ENCODE peak calls at places on chromosome 1, in six cellular contexts. K is BE2C, Q is tibial artery, C is PC-3, D is HFF-Myc, T is MM.1S. L is an unnamed sample.

GRCh38 chr1:41330588-41331545 is 30.4 kb upstream of the FOXO6 start:
- DNase-seq in C (no peak), Q (no peak), D (no peak), T (no peak), K (no peak), L (no peak)

GRCh38 chr1:67339623-67340343 is 32.1 kb downstream of the IL12RB2 start:
- DNase-seq in D (peak; percentile 21), Q (no peak), C (peak; percentile 76), K (no peak), T (peak; percentile 55), L (no peak)

GRCh38 chr1:205204552-205204951 is 7.0 kb downstream of the DSTYK start:
- DNase-seq in C (no peak), K (no peak), Q (no peak), T (no peak), D (no peak), L (no peak)

GRCh38 chr1:54335396-54336056 is 70.7 kb downstream of the SSBP3 start:
- DNase-seq in D (peak; percentile 94), K (no peak), T (no peak), Q (peak; percentile 78), C (peak; percentile 33), L (no peak)

GRCh38 chr1:39692152-39693064 is 1.2 kb upstream of the HPCAL4 start:
- DNase-seq in T (no peak), K (no peak), C (no peak), D (no peak), Q (no peak), L (no peak)

GRCh38 chr1:156104065-156104810 is 10.3 kb upstream of the LMNA start:
- DNase-seq in D (peak; percentile 90), K (peak; percentile 76), T (no peak), Q (peak; percentile 84), C (peak; percentile 62), L (peak; percentile 81)

GRCh38 chr1:90717665-90718410 is 736 bp upstream of the BARHL2 start:
- DNase-seq in T (no peak), Q (no peak), D (no peak), K (no peak), C (no peak), L (no peak)

GRCh38 chr1:22296701-22297591 is 154.0 kb upstream of the WNT4 start:
- DNase-seq in C (peak; percentile 14), K (no peak), T (no peak), D (peak; percentile 26), Q (no peak), L (no peak)

GRCh38 chr1:219313961-219314360 is 140.3 kb downstream of the LYPLAL1 start:
- DNase-seq in K (no peak), Q (no peak), C (no peak), D (no peak), T (no peak), L (no peak)

GRCh38 chr1:65332821-65333220 is 23.5 kb downstream of the DNAJC6 start:
- DNase-seq in C (no peak), D (no peak), T (no peak), K (no peak), Q (no peak), L (no peak)

GRCh38 chr1:108803548-108803947 is 53.3 kb downstream of the AKNAD1 start:
- DNase-seq in T (no peak), K (no peak), D (no peak), Q (no peak), C (no peak), L (no peak)

GRCh38 chr1:210328746-210329488 is at the start of gene HHAT:
- DNase-seq in T (peak; percentile 91), D (no peak), C (peak; percentile 86), Q (peak; percentile 68), K (peak; percentile 77), L (no peak)

GRCh38 chr1:27405074-27405473 is 12.7 kb downstream of the GPR3 start:
- DNase-seq in K (no peak), D (no peak), C (no peak), Q (no peak), T (no peak), L (no peak)

GRCh38 chr1:17010601-17011438 is 908 bp downstream of the ATP13A2 start:
- DNase-seq in D (no peak), Q (peak; percentile 55), T (no peak), C (peak; percentile 61), K (peak; percentile 41), L (no peak)

DNA sequence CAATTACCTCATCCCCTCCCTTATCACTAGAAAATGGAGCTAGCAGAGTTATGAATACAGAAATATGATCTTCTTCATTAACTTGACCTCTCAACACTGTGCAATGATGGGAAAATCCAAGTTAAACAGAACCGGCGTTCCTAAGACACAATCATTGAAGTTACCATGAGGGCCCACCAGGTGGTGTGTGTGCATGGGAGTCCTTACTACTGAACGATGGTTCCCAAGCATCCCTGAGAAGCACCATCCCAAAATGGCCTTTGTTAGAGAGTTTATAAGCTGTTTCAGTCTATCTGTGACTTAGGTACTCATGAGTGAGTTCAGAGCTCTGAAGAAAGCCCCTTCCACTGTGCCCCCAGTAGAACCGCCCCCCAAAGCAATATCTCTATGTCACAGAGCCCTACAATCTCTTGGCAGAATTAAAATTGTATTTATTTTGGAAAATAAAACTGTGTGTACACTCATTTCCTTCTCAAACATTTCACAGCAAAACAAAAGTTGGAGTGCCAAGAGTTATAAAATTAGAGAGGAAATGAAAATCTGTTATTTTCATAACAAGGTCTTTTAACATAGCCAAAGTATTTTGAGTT is 56.8 kb downstream of the PLD5 start:
- DNase-seq in Q (peak; percentile 60), K (peak; percentile 79), T (peak; percentile 48), C (peak; percentile 87), D (no peak), L (no peak)
- TF ChIP-seq CTCF in Q (peak; percentile 71), K (peak; percentile 94), T (peak; percentile 87), C (peak; percentile 96), D (peak; percentile 40), L (no peak)

DNA sequence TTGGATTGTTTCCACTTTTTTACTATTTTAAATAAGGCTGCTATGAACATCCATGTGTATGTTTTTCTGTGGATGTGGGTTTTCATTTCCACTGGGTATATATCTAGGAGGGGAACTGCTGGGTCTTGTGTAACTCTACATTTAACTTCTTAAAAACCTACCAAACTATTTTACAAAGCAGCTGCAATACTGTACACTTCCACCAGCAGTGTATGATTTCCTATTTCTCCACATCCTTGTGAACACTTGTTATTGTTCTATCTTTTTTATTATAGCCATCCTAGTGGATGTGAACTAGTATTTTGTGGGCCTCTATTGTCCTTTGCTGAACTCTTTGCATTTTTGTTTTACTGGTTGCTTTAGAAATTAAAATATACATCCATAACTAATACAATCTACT is 33.4 kb downstream of the DIPK1A start:
- DNase-seq in C (no peak), D (no peak), T (no peak), K (no peak), Q (no peak), L (no peak)
- TF ChIP-seq CTCF in C (no peak), D (no peak), T (no peak), K (no peak), Q (no peak), L (peak; percentile 48)

GRCh38 chr1:14466006-14466405 is 132.5 kb upstream of the KAZN start:
- DNase-seq in T (no peak), K (no peak), Q (no peak), C (peak; percentile 44), D (no peak), L (no peak)

GRCh38 chr1:14468751-14469150 is 129.7 kb upstream of the KAZN start:
- DNase-seq in K (no peak), C (no peak), T (no peak), D (no peak), Q (no peak), L (no peak)

GRCh38 chr1:14470802-14471201 is 127.7 kb upstream of the KAZN start:
- DNase-seq in C (no peak), K (no peak), Q (no peak), T (no peak), D (no peak), L (no peak)

GRCh38 chr1:14467112-14467511 is 131.4 kb upstream of the KAZN start:
- DNase-seq in K (no peak), Q (no peak), T (no peak), D (no peak), C (no peak), L (no peak)
- TF ChIP-seq CTCF in K (no peak), Q (no peak), T (no peak), D (no peak), C (no peak), L (no peak)

GRCh38 chr1:153238536-153238935 is 21.0 kb upstream of the LORICRIN start:
- DNase-seq in Q (no peak), T (no peak), C (peak; percentile 18), K (no peak), D (no peak), L (no peak)
- TF ChIP-seq CTCF in Q (no peak), T (peak; percentile 49), C (peak; percentile 46), K (peak; percentile 28), D (no peak), L (no peak)

GRCh38 chr1:68485431-68486022 is 11.4 kb downstream of the DEPDC1 start:
- DNase-seq in C (no peak), Q (no peak), K (no peak), T (no peak), D (no peak), L (no peak)
- TF ChIP-seq CTCF in C (peak; percentile 13), Q (no peak), K (no peak), T (no peak), D (no peak), L (no peak)

GRCh38 chr1:19033516-19033840 is 77.0 kb upstream of the IFFO2 start:
- DNase-seq in Q (no peak), T (no peak), K (no peak), D (no peak), C (peak; percentile 18), L (no peak)
- TF ChIP-seq CTCF in Q (no peak), T (no peak), K (no peak), D (no peak), C (no peak), L (no peak)

GRCh38 chr1:63917571-63918394 is 144.0 kb downstream of the ROR1 start:
- DNase-seq in T (peak; percentile 11), Q (no peak), D (no peak), K (peak; percentile 13), C (peak; percentile 29), L (no peak)
- TF ChIP-seq CTCF in T (peak; percentile 28), Q (peak; percentile 28), D (peak; percentile 33), K (peak; percentile 24), C (peak; percentile 53), L (peak; percentile 16)

GRCh38 chr1:161201828-161202712 is at the start of gene NDUFS2:
- DNase-seq in T (peak; percentile 100), K (peak; percentile 98), Q (peak; percentile 99), C (peak; percentile 99), D (peak; percentile 98), L (peak; percentile 98)
- TF ChIP-seq CTCF in T (peak; percentile 43), K (peak; percentile 48), Q (no peak), C (peak; percentile 59), D (no peak), L (no peak)

GRCh38 chr1:81804320-81804719 is 3.6 kb downstream of the ADGRL2 start:
- DNase-seq in D (no peak), K (no peak), Q (no peak), T (no peak), C (no peak), L (no peak)

GRCh38 chr1:81801032-81801833 is 499 bp downstream of the ADGRL2 start:
- DNase-seq in D (peak; percentile 36), C (peak; percentile 43), K (peak; percentile 74), T (peak; percentile 70), Q (peak; percentile 84), L (no peak)

GRCh38 chr1:81801834-81802531 is 1.2 kb downstream of the ADGRL2 start:
- DNase-seq in C (no peak), Q (peak; percentile 29), K (peak; percentile 32), D (no peak), T (peak; percentile 32), L (no peak)

GRCh38 chr1:81803423-81804103 is 2.8 kb downstream of the ADGRL2 start:
- DNase-seq in T (no peak), Q (no peak), D (no peak), C (no peak), K (no peak), L (no peak)

GRCh38 chr1:81802601-81803422 is 2.1 kb downstream of the ADGRL2 start:
- DNase-seq in Q (peak; percentile 70), C (no peak), T (peak; percentile 41), D (no peak), K (peak; percentile 72), L (no peak)
- TF ChIP-seq CTCF in Q (peak; percentile 40), C (no peak), T (peak; percentile 34), D (peak; percentile 15), K (peak; percentile 31), L (no peak)

L was measured in CD14-positive monocyte.